ENCODE peak calls at places on chromosomes 4 and X, in eight cellular contexts. X is MM.1S, H is upper lobe of right lung, B is GM23248, G is colonic mucosa, E is body of pancreas, V is ascending aorta, M is ovary. N is an unnamed sample. For H3K9me3 and H3K4me1, the result is how much of the 10 kb centered on the place peaks cover.

GRCh38 chrX:9163153-9163790 is 129.3 kb upstream of the FAM9B start:
- DNase-seq in X (no peak), H (no peak), B (peak), G (no peak), E (no peak), V (no peak), M (no peak), N (no peak)

GRCh38 chr4:82900016-82900334 is 560 bp upstream of the THAP9 start:
- DNase-seq in X (peak), H (no peak), B (peak), G (no peak), E (no peak), V (no peak), M (no peak), N (no peak)

GRCh38 chr4:38320833-38321232 is 343.2 kb upstream of the KLF3 start:
- DNase-seq in X (no peak), H (no peak), B (no peak), G (no peak), E (no peak), V (no peak), M (no peak), N (no peak)

GRCh38 chr4:177008836-177009501 is 216.2 kb upstream of the VEGFC start:
- DNase-seq in X (no peak), H (no peak), B (no peak), G (no peak), E (no peak), V (no peak), M (no peak), N (no peak)

GRCh38 chr4:30617836-30618235 is 102.3 kb upstream of the PCDH7 start:
- DNase-seq in X (no peak), H (no peak), B (no peak), G (no peak), E (no peak), V (no peak), M (no peak), N (no peak)

GRCh38 chr4:2637956-2638552 is 101.6 kb downstream of the FAM193A start:
- DNase-seq in X (no peak), H (peak), B (no peak), G (no peak), E (peak), V (no peak), M (no peak), N (no peak)

GRCh38 chr4:7160951-7161440 is 31.3 kb upstream of the SORCS2 start:
- DNase-seq in X (no peak), H (peak), B (no peak), G (no peak), E (no peak), V (no peak), M (peak), N (no peak)

GRCh38 chr4:74671074-74671698 is 123.1 kb downstream of the BTC start:
- DNase-seq in X (peak), H (no peak), B (peak), G (peak), E (peak), V (no peak), M (no peak), N (no peak)

GRCh38 chr4:75752637-75753036 is 28.3 kb downstream of the USO1 start:
- DNase-seq in X (no peak), H (no peak), B (no peak), G (no peak), E (no peak), V (no peak), M (no peak), N (no peak)

GRCh38 chrX:41796050-41796449 is 72.1 kb downstream of the GPR82 start:
- DNase-seq in X (no peak), H (no peak), B (no peak), G (no peak), E (no peak), V (no peak), M (no peak), N (no peak)

GRCh38 chr4:21117771-21118170 is 417.5 kb downstream of the PACRGL start:
- DNase-seq in X (no peak), H (no peak), B (peak), G (no peak), E (no peak), V (no peak), M (no peak), N (no peak)

GRCh38 chr4:110480031-110480549 is 4.1 kb downstream of the ENPEP start:
- DNase-seq in X (no peak), H (no peak), B (peak), G (no peak), E (peak), V (no peak), M (no peak), N (peak)

GRCh38 chr4:74632634-74633033 is 161.7 kb downstream of the BTC start:
- DNase-seq in X (no peak), H (no peak), B (peak), G (peak), E (peak), V (peak), M (no peak), N (peak)

GRCh38 chrX:13285229-13285628 is 34.6 kb downstream of the ATXN3L start:
- DNase-seq in X (no peak), H (no peak), B (no peak), G (no peak), E (no peak), V (no peak), M (no peak), N (no peak)
- H3K9me3 ChIP-seq in X (under half), H (under half), B (under half), G (under half), E (under half), V (under half), M (under half), N (under half)

DNA sequence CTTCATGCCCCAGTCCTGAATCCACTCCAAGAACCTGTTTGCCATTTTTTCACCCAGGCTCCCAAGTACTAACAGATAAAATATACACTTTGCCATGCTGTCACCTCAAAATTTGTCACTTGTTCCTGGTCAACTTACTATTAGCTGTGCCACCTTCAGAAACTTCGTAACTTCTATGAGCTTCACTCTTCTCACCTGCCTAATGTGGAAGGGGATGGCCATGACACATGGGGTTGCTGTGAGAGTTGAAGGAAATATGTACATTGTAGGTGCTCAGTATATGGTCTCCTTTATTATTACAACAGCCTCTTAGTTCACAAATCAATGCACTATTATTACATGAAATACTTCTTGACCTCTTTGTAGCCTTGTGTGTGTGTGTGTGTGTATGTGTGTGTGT is 10.4 kb downstream of the TMSB4X start:
- DNase-seq in X (no peak), H (no peak), B (no peak), G (no peak), E (no peak), V (no peak), M (no peak), N (no peak)
- H3K4me1 ChIP-seq in X (under half), H (under half), B (under half), G (under half), E (under half), V (under half), M (under half), N (under half)

DNA sequence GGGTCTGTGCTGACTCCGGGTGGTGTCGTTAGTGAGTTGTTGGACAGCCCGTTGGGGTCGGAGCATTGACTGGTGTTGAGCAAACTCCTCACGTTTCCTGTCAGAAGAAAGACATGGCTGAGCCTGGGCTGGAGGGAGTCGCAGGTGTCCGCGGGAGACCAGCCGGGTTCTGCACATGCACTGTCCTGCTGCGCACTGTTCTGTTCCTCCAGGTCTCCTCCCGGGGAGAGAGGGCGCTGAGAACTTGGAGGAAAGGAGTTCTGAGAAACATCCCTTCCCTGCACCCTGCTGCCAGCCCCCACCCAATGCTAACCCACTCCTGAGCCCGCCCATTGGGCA is 1.1 kb downstream of the ZNF141 start:
- DNase-seq in X (no peak), H (no peak), B (no peak), G (no peak), E (peak), V (no peak), M (no peak), N (no peak)
- H3K9me3 ChIP-seq in X (under half), H (under half), B (under half), G (under half), E (under half), V (under half), M (under half), N (under half)

DNA sequence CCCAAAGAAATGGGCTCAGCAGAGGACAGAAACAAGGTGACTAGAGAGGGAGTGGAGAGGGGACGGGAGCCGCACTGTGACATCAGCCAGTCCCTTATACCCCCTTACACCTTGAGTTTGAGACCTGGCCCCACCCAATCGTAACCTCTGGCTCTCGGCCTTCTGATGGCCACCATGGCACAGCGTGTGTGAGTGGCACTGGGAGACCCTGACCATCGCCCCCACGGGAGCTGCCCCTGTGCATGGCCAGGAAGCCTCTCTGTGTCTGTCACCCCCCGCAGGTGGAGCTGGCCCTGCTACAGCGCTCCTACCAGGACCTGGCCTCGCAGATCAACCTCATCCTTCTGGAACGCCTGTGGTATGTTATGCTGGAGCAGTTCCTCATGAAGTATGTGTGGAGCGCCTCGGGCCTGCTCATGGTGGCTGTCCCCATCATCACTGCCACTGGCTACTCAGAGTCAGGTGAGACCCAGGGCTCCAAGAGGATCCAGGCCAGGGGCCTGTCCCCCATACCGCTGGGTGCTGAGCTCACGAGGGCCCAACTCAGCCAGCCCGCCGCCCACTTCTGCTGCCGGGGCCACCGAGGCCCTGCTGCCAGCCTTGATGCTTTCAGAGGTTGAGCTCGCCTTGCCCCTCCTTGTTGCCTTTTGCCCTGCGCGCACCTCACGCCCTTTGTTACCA is 4.4 kb downstream of the ABCD1 start:
- DNase-seq in X (no peak), H (no peak), B (no peak), G (no peak), E (no peak), V (no peak), M (no peak), N (no peak)
- H3K4me1 ChIP-seq in X (under half), H (under half), B (under half), G (under half), E (under half), V (under half), M (under half), N (under half)

DNA sequence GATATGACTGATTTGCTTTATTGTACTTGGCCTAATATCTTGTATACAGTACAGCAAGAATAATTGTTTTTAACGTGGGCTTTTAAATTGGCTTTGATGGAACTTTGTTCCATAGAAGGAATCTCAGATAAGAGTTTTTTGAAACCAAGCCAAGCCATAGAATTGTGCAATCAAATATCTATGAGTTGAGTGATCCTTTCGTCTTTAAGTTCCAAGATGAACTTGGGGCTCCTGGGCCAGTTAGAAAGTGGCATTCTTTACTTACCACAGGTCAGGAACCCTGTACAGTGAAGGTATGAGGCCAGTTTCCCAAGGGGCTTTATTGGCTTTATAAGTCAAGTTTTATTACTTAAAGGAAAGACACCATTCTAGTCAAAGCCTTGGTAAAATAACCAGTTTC is 2104.2 kb downstream of the PCDH7 start:
- DNase-seq in X (no peak), H (no peak), B (no peak), G (no peak), E (no peak), V (no peak), M (no peak), N (no peak)
- H3K9me3 ChIP-seq in X (under half), H (under half), B (under half), G (under half), E (under half), V (under half), M (under half), N (under half)

GRCh38 chrX:37817579-37817978 is 29.8 kb downstream of the DYNLT3 start:
- DNase-seq in X (no peak), H (no peak), B (no peak), G (no peak), E (no peak), V (no peak), M (no peak), N (no peak)

GRCh38 chrX:37816766-37817165 is 30.6 kb downstream of the DYNLT3 start:
- DNase-seq in X (no peak), H (no peak), B (no peak), G (no peak), E (no peak), V (no peak), M (no peak), N (no peak)

GRCh38 chrX:37817176-37817575 is 30.2 kb downstream of the DYNLT3 start:
- DNase-seq in X (no peak), H (no peak), B (no peak), G (no peak), E (no peak), V (no peak), M (no peak), N (no peak)

GRCh38 chrX:37813570-37813969 is 33.7 kb downstream of the CYBB start:
- DNase-seq in X (no peak), H (no peak), B (no peak), G (no peak), E (no peak), V (no peak), M (no peak), N (no peak)

DNA sequence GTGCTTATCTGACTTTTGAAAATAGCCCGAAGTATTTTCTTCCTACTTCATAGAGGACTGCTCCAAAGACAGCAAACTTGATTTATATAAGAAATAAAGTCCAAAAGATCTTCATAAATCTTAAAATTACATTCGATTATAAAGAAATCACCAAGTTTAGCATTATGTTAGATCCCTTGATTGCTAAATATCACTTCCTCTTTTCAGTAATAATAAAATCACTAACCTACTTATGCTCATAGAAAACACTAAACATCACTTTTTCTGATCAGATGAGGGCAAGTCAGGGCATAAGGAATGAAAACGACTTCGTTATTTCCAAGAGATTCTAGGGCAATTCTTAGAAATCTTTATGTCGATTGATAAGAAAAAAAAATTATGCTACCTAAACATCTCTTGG is 32.0 kb downstream of the DYNLT3 start:
- DNase-seq in X (no peak), H (no peak), B (no peak), G (no peak), E (no peak), V (no peak), M (no peak), N (no peak)
- H3K4me1 ChIP-seq in X (under half), H (under half), B (under half), G (under half), E (under half), V (under half), M (under half), N (under half)